ENCODE peak calls at places on chromosomes 6 and 20, in four cellular contexts. One of them, this sample, is unnamed.

GRCh38 chr6:35158520-35158919 is 17.4 kb upstream of the TCP11 start:
- DNase-seq in lung: no peak
- DNase-seq in fibroblast of mammary gland: no peak
- DNase-seq in OCI-LY7: no peak
- DNase-seq in this sample: no peak

GRCh38 chr6:41375598-41376151 is 40.3 kb downstream of the NCR2 start:
- DNase-seq in lung: no peak
- DNase-seq in OCI-LY7: no peak
- DNase-seq in fibroblast of mammary gland: no peak
- DNase-seq in this sample: no peak

GRCh38 chr6:163955131-163955530 is 540.6 kb downstream of the QKI start:
- DNase-seq in OCI-LY7: no peak
- DNase-seq in lung: no peak
- DNase-seq in fibroblast of mammary gland: peak
- DNase-seq in this sample: no peak

GRCh38 chr6:117919775-117920492 is 12.9 kb downstream of the SLC35F1 start:
- DNase-seq in lung: no peak
- DNase-seq in OCI-LY7: no peak
- DNase-seq in fibroblast of mammary gland: no peak
- DNase-seq in this sample: peak

GRCh38 chr6:50816115-50816675 is 2.5 kb upstream of the TFAP2B start:
- DNase-seq in OCI-LY7: peak
- DNase-seq in fibroblast of mammary gland: peak
- DNase-seq in lung: peak
- DNase-seq in this sample: peak

GRCh38 chr6:112331306-112331705 is 15.8 kb upstream of the RFPL4B start:
- DNase-seq in lung: no peak
- DNase-seq in OCI-LY7: no peak
- DNase-seq in fibroblast of mammary gland: peak
- DNase-seq in this sample: no peak

GRCh38 chr20:63682384-63683139 is 13.9 kb upstream of the TNFRSF6B start:
- DNase-seq in lung: peak
- DNase-seq in OCI-LY7: no peak
- DNase-seq in fibroblast of mammary gland: peak
- DNase-seq in this sample: no peak

GRCh38 chr20:44990425-44990824 is 24.1 kb downstream of the STK4 start:
- DNase-seq in fibroblast of mammary gland: peak
- DNase-seq in OCI-LY7: no peak
- DNase-seq in lung: no peak
- DNase-seq in this sample: no peak

GRCh38 chr20:7437311-7437710 is 502.9 kb downstream of the HAO1 start:
- DNase-seq in OCI-LY7: no peak
- DNase-seq in lung: no peak
- DNase-seq in fibroblast of mammary gland: no peak
- DNase-seq in this sample: no peak

GRCh38 chr6:125104425-125104824 is 49.1 kb upstream of the TPD52L1 start:
- DNase-seq in fibroblast of mammary gland: peak
- DNase-seq in lung: no peak
- DNase-seq in OCI-LY7: no peak
- DNase-seq in this sample: no peak

GRCh38 chr20:2814076-2814475 is 711 bp upstream of the C20orf141 start:
- DNase-seq in fibroblast of mammary gland: peak
- DNase-seq in OCI-LY7: no peak
- DNase-seq in lung: no peak
- DNase-seq in this sample: no peak

GRCh38 chr6:42140756-42141602 is 1.4 kb downstream of the C6orf132 start:
- DNase-seq in lung: no peak
- DNase-seq in fibroblast of mammary gland: peak
- DNase-seq in OCI-LY7: no peak
- DNase-seq in this sample: no peak

GRCh38 chr6:68726307-68726706 is 91.2 kb downstream of the ADGRB3 start:
- DNase-seq in OCI-LY7: no peak
- DNase-seq in lung: no peak
- DNase-seq in fibroblast of mammary gland: no peak
- DNase-seq in this sample: peak

GRCh38 chr20:63166423-63167020 is 49.4 kb downstream of the YTHDF1 start:
- DNase-seq in OCI-LY7: no peak
- DNase-seq in fibroblast of mammary gland: no peak
- DNase-seq in lung: no peak
- DNase-seq in this sample: no peak

GRCh38 chr20:16927031-16927430 is 178.9 kb downstream of the OTOR start:
- DNase-seq in fibroblast of mammary gland: no peak
- DNase-seq in lung: no peak
- DNase-seq in OCI-LY7: no peak
- DNase-seq in this sample: no peak

GRCh38 chr6:9128970-9129369 is 693.6 kb upstream of the SLC35B3 start:
- DNase-seq in lung: no peak
- DNase-seq in fibroblast of mammary gland: no peak
- DNase-seq in OCI-LY7: no peak
- DNase-seq in this sample: no peak

GRCh38 chr20:17543531-17543961 is 12.4 kb upstream of the BFSP1 start:
- DNase-seq in fibroblast of mammary gland: peak
- DNase-seq in lung: no peak
- DNase-seq in OCI-LY7: no peak
- DNase-seq in this sample: no peak

GRCh38 chr6:99589290-99589672 is 17.4 kb upstream of the PRDM13 start:
- DNase-seq in lung: no peak
- DNase-seq in fibroblast of mammary gland: no peak
- DNase-seq in OCI-LY7: no peak
- DNase-seq in this sample: no peak

GRCh38 chr20:60204601-60205000 is 246.4 kb downstream of the CDH26 start:
- DNase-seq in fibroblast of mammary gland: no peak
- DNase-seq in lung: no peak
- DNase-seq in OCI-LY7: no peak
- DNase-seq in this sample: no peak

GRCh38 chr6:143513410-143513809 is 1.9 kb upstream of the FUCA2 start:
- DNase-seq in OCI-LY7: no peak
- DNase-seq in fibroblast of mammary gland: no peak
- DNase-seq in lung: no peak
- DNase-seq in this sample: no peak

GRCh38 chr20:20095114-20095872 is 43.0 kb downstream of the CFAP61 start:
- DNase-seq in fibroblast of mammary gland: no peak
- DNase-seq in lung: no peak
- DNase-seq in OCI-LY7: no peak
- DNase-seq in this sample: no peak

GRCh38 chr6:125839471-125839870 is 48.7 kb downstream of the NCOA7 start:
- DNase-seq in fibroblast of mammary gland: no peak
- DNase-seq in lung: no peak
- DNase-seq in OCI-LY7: no peak
- DNase-seq in this sample: peak

GRCh38 chr6:161540532-161540931 is 266.7 kb upstream of the AGPAT4 start:
- DNase-seq in fibroblast of mammary gland: no peak
- DNase-seq in lung: no peak
- DNase-seq in OCI-LY7: no peak
- DNase-seq in this sample: no peak

GRCh38 chr6:31116661-31117385 is 2.2 kb downstream of the PSORS1C1 start:
- DNase-seq in lung: no peak
- DNase-seq in fibroblast of mammary gland: peak
- DNase-seq in OCI-LY7: no peak
- DNase-seq in this sample: no peak

GRCh38 chr6:168504366-168504765 is 63.4 kb downstream of the SMOC2 start:
- DNase-seq in lung: no peak
- DNase-seq in fibroblast of mammary gland: no peak
- DNase-seq in OCI-LY7: no peak
- DNase-seq in this sample: no peak

GRCh38 chr6:54009052-54009654 is 102.1 kb upstream of the MLIP start:
- DNase-seq in lung: no peak
- DNase-seq in OCI-LY7: no peak
- DNase-seq in fibroblast of mammary gland: no peak
- DNase-seq in this sample: no peak

GRCh38 chr6:110328231-110328630 is 29.9 kb downstream of the METTL24 start:
- DNase-seq in OCI-LY7: no peak
- DNase-seq in fibroblast of mammary gland: peak
- DNase-seq in lung: no peak
- DNase-seq in this sample: no peak

GRCh38 chr6:111680013-111680712 is 74.5 kb upstream of the TRAF3IP2 start:
- DNase-seq in lung: no peak
- DNase-seq in OCI-LY7: no peak
- DNase-seq in fibroblast of mammary gland: no peak
- DNase-seq in this sample: peak

GRCh38 chr20:8267009-8267408 is 134.9 kb downstream of the PLCB1 start:
- DNase-seq in lung: no peak
- DNase-seq in OCI-LY7: no peak
- DNase-seq in fibroblast of mammary gland: no peak
- DNase-seq in this sample: no peak

GRCh38 chr20:3193806-3194616 is 10.5 kb downstream of the DDRGK1 start:
- DNase-seq in OCI-LY7: no peak
- DNase-seq in lung: no peak
- DNase-seq in fibroblast of mammary gland: no peak
- DNase-seq in this sample: peak

GRCh38 chr6:140566706-140567330 is 1192.4 kb upstream of the CITED2 start:
- DNase-seq in OCI-LY7: no peak
- DNase-seq in fibroblast of mammary gland: peak
- DNase-seq in lung: no peak
- DNase-seq in this sample: no peak

GRCh38 chr6:12637960-12638641 is 78.5 kb upstream of the PHACTR1 start:
- DNase-seq in fibroblast of mammary gland: peak
- DNase-seq in OCI-LY7: peak
- DNase-seq in lung: peak
- DNase-seq in this sample: peak

DNA sequence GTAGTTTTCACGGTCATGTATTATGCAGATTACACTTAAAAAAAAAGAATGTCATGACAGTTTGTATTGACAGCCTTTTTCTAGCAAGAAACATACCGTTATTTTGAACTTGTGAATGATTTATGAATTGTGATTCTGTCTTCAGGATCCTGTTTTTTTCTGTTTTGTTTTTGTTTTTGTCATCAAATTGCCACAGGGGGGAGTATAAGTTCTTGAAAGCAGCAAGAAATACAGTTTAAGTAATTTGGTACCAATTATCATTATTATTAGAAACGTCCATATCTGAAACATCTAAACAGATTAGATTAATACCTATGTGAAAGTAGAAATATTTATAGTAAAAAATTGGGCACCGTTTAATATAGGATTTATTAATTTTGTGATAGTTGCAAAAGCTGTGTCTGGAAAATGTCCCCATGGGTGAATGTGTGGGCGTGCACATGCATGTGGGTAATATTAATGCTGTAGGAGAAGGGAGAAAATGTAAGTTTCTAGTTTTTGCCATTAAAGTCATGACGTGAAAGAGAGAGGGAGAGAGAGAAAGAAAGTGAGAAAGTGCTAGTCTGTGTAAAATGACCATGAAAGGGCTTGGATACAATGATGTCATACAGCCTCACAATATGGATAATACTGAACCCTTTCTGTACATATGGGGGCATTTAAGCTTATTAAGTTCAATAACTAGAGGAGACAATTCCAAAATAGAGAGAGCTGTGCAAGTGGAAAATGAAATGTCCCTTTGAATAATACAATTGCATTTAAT is 9.4 kb upstream of the CCN2 start:
- DNase-seq in OCI-LY7: peak
- DNase-seq in lung: no peak
- DNase-seq in fibroblast of mammary gland: peak
- DNase-seq in this sample: no peak
- TF ChIP-seq CTCF in OCI-LY7: peak
- TF ChIP-seq CTCF in lung: no peak
- TF ChIP-seq CTCF in fibroblast of mammary gland: peak
- TF ChIP-seq CTCF in this sample: peak

GRCh38 chr6:63245908-63246307 is 34.6 kb downstream of the FKBP1C start:
- DNase-seq in OCI-LY7: no peak
- DNase-seq in lung: no peak
- DNase-seq in fibroblast of mammary gland: no peak
- DNase-seq in this sample: no peak
- TF ChIP-seq CTCF in OCI-LY7: peak
- TF ChIP-seq CTCF in lung: no peak
- TF ChIP-seq CTCF in fibroblast of mammary gland: no peak
- TF ChIP-seq CTCF in this sample: no peak

DNA sequence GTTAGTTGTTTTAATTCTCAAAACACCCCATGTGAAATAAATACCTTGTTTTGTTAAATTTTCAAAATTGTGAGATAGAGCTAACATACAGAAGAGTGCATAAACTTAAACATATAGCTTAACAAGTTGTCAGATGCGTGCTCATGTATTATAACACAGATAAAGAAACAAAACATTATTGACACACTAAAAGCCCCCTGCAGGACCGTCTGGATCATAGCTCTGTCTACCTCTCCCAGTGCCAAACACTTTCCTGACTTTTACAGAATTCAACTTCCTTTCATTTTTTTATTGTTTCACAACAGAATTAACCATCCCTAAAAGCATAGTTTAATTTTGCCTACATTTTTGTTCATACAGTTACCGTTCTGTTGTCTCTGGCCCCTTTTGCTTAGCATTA is 17.8 kb upstream of the FRK start:
- DNase-seq in lung: no peak
- DNase-seq in fibroblast of mammary gland: no peak
- DNase-seq in OCI-LY7: no peak
- DNase-seq in this sample: no peak
- TF ChIP-seq CTCF in lung: no peak
- TF ChIP-seq CTCF in fibroblast of mammary gland: no peak
- TF ChIP-seq CTCF in OCI-LY7: no peak
- TF ChIP-seq CTCF in this sample: no peak

DNA sequence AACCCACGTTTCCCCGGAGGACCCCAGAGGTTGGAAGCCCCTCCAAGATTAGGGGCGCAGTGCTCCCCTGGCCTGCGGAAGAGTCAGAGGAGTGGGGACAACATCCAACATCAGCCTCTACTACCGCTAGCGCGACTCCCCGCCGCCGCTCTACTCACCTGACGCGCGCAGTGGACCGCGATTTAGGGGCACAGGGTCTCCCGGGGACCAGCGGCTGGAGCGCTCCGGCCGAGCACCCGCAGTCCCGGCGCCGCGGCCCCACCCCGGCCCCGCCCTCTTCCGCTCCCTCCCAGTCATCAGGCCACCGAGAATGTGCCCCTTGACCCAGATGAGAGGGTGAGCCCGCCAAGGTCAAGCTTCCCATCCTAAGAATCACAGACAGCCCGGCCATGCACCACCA is at the start of gene ZFP57:
- DNase-seq in lung: no peak
- DNase-seq in OCI-LY7: no peak
- DNase-seq in fibroblast of mammary gland: no peak
- DNase-seq in this sample: no peak
- TF ChIP-seq CTCF in lung: no peak
- TF ChIP-seq CTCF in OCI-LY7: no peak
- TF ChIP-seq CTCF in fibroblast of mammary gland: no peak
- TF ChIP-seq CTCF in this sample: no peak

GRCh38 chr6:79777713-79778579 is 146.8 kb downstream of the SH3BGRL2 start:
- DNase-seq in OCI-LY7: peak
- DNase-seq in fibroblast of mammary gland: peak
- DNase-seq in lung: peak
- DNase-seq in this sample: peak

GRCh38 chr6:79778794-79779193 is 147.7 kb downstream of the SH3BGRL2 start:
- DNase-seq in fibroblast of mammary gland: no peak
- DNase-seq in lung: no peak
- DNase-seq in OCI-LY7: no peak
- DNase-seq in this sample: no peak

GRCh38 chr6:79775222-79775621 is 144.1 kb downstream of the SH3BGRL2 start:
- DNase-seq in fibroblast of mammary gland: no peak
- DNase-seq in OCI-LY7: no peak
- DNase-seq in lung: no peak
- DNase-seq in this sample: no peak
- TF ChIP-seq CTCF in fibroblast of mammary gland: no peak
- TF ChIP-seq CTCF in OCI-LY7: no peak
- TF ChIP-seq CTCF in lung: no peak
- TF ChIP-seq CTCF in this sample: no peak

This sample was measured in dorsolateral prefrontal cortex.